ENCODE peak calls at places on chromosome 6, in seven cellular contexts. O is NCI-H2081; Z is psoas muscle; J is activated CD4-positive, alpha-beta T cell treated with anti-CD3 and anti-CD28 coated beads for 36 hours; G is HT1080; L is hypothalamus; S is GM20000. D is an unnamed sample.
A peak's percentile ranks its signal among the peaks of the same experiment; 100 is the strongest.

GRCh38 chr6:12286381-12287132 is 3.6 kb upstream of the EDN1 start:
- DNase-seq in G (no peak), L (no peak), S (no peak), J (no peak), O (no peak), Z (no peak), D (peak; percentile 44)

GRCh38 chr6:104700371-104701185 is 159.1 kb downstream of the HACE1 start:
- DNase-seq in G (no peak), J (no peak), O (no peak), S (no peak), Z (no peak), L (no peak), D (peak; percentile 84)

GRCh38 chr6:139109558-139109957 is 25.3 kb upstream of the HECA start:
- DNase-seq in J (peak; percentile 74), Z (no peak), S (no peak), O (no peak), L (no peak), G (peak; percentile 52), D (peak; percentile 24)

GRCh38 chr6:50030777-50031562 is 9.2 kb upstream of the DEFB110 start:
- DNase-seq in J (no peak), S (peak; percentile 5), L (no peak), O (peak; percentile 45), Z (no peak), G (peak; percentile 55), D (peak; percentile 6)

GRCh38 chr6:27902335-27903314 is 9.6 kb downstream of the OR2B2 start:
- DNase-seq in S (peak; percentile 65), O (peak; percentile 79), L (peak; percentile 70), J (peak; percentile 91), G (peak; percentile 83), Z (peak; percentile 70), D (peak; percentile 87)

GRCh38 chr6:12348530-12349511 is 58.7 kb downstream of the EDN1 start:
- DNase-seq in L (no peak), S (no peak), J (no peak), O (no peak), Z (no peak), G (peak; percentile 94), D (peak; percentile 98)

GRCh38 chr6:169048185-169048584 is 205.5 kb downstream of the THBS2 start:
- DNase-seq in G (no peak), L (no peak), Z (no peak), J (no peak), O (no peak), S (no peak), D (no peak)

GRCh38 chr6:154080434-154081189 is 41.6 kb downstream of the OPRM1 start:
- DNase-seq in J (no peak), S (no peak), O (no peak), G (no peak), L (no peak), Z (no peak), D (peak; percentile 6)

GRCh38 chr6:10837692-10837996 is 695 bp downstream of the MAK start:
- DNase-seq in G (no peak), L (no peak), S (peak; percentile 25), J (no peak), Z (no peak), O (no peak), D (no peak)

GRCh38 chr6:168116975-168117899 is 38.2 kb upstream of the FRMD1 start:
- DNase-seq in G (no peak), S (no peak), Z (no peak), O (no peak), L (no peak), J (no peak), D (peak; percentile 53)

GRCh38 chr6:490251-491037 is 98.9 kb downstream of the IRF4 start:
- DNase-seq in J (peak; percentile 71), G (no peak), Z (no peak), S (no peak), O (no peak), L (no peak), D (no peak)

GRCh38 chr6:157089258-157089657 is 234.1 kb downstream of the TMEM242 start:
- DNase-seq in O (no peak), J (no peak), S (no peak), Z (no peak), G (peak; percentile 7), L (no peak), D (no peak)

GRCh38 chr6:90074161-90074560 is 179.9 kb downstream of the GJA10 start:
- DNase-seq in O (no peak), Z (no peak), L (peak; percentile 6), S (no peak), G (no peak), J (no peak), D (no peak)

GRCh38 chr6:12009180-12009748 is 2.8 kb upstream of the HIVEP1 start:
- DNase-seq in O (no peak), G (no peak), L (no peak), Z (no peak), S (no peak), J (no peak), D (no peak)

GRCh38 chr6:163338671-163339405 is 75.7 kb upstream of the QKI start:
- DNase-seq in J (no peak), G (peak; percentile 56), L (peak; percentile 66), O (no peak), Z (peak; percentile 56), S (no peak), D (peak; percentile 17)

GRCh38 chr6:72857791-72858190 is 235.9 kb downstream of the KCNQ5 start:
- DNase-seq in G (peak; percentile 23), J (no peak), L (no peak), S (no peak), O (no peak), Z (no peak), D (peak; percentile 15)

GRCh38 chr6:74573613-74574012 is 632.2 kb downstream of the COL12A1 start:
- DNase-seq in S (no peak), L (no peak), O (no peak), G (no peak), J (no peak), Z (no peak), D (no peak)

GRCh38 chr6:167863897-167864296 is 37.2 kb downstream of the AFDN start:
- DNase-seq in S (no peak), J (no peak), G (no peak), L (no peak), O (no peak), Z (no peak), D (no peak)

GRCh38 chr6:135647521-135647920 is 150.0 kb upstream of the AHI1 start:
- DNase-seq in S (no peak), Z (no peak), O (no peak), L (no peak), J (peak; percentile 55), G (no peak), D (no peak)

GRCh38 chr6:32668226-32668747 is 1.8 kb upstream of the HLA-DQB1 start:
- DNase-seq in L (no peak), O (no peak), S (peak; percentile 82), G (no peak), Z (peak; percentile 13), J (peak; percentile 60), D (peak; percentile 90)

GRCh38 chr6:100452998-100453397 is 11.7 kb downstream of the SIM1 start:
- DNase-seq in J (no peak), L (no peak), Z (no peak), O (no peak), G (no peak), S (no peak), D (peak; percentile 25)

GRCh38 chr6:37826188-37826587 is 6.7 kb downstream of the ZFAND3 start:
- DNase-seq in O (no peak), J (no peak), L (no peak), S (no peak), G (no peak), Z (no peak), D (no peak)

GRCh38 chr6:42046491-42047219 is 3.7 kb upstream of the TAF8 start:
- DNase-seq in O (no peak), G (no peak), S (no peak), J (peak; percentile 39), L (no peak), Z (no peak), D (no peak)

GRCh38 chr6:27213544-27214125 is 33.9 kb upstream of the PRSS16 start:
- DNase-seq in Z (no peak), J (peak; percentile 16), L (no peak), S (no peak), O (no peak), G (peak; percentile 80), D (peak; percentile 43)

GRCh38 chr6:42349753-42350573 is 101.8 kb downstream of the TRERF1 start:
- DNase-seq in L (no peak), S (no peak), Z (no peak), G (no peak), J (no peak), O (no peak), D (no peak)

GRCh38 chr6:163883946-163884345 is 469.4 kb downstream of the QKI start:
- DNase-seq in O (no peak), S (no peak), L (no peak), J (no peak), G (no peak), Z (no peak), D (no peak)

GRCh38 chr6:71206086-71206485 is 82.5 kb upstream of the OGFRL1 start:
- DNase-seq in G (no peak), L (no peak), S (no peak), J (no peak), Z (no peak), O (no peak), D (no peak)

GRCh38 chr6:154572592-154572991 is 62.1 kb upstream of the CNKSR3 start:
- DNase-seq in S (no peak), O (no peak), J (no peak), Z (no peak), G (no peak), L (no peak), D (no peak)

GRCh38 chr6:138468320-138469015 is 30.8 kb downstream of the NHSL1 start:
- DNase-seq in L (no peak), S (no peak), O (peak; percentile 18), G (peak; percentile 77), J (no peak), Z (no peak), D (peak; percentile 65)